ENCODE peak calls at places on chromosome 17, in four cellular contexts. C is Peyer's patch, P is GM23338, X is IMR-90. Z is an unnamed sample. For H3K27me3, the result is how much of the 10 kb centered on the place peaks cover.

GRCh38 chr17:67414130-67414529 is 37.0 kb downstream of the PITPNC1 start:
- DNase-seq in C (no peak), P (no peak), X (no peak), Z (no peak)

GRCh38 chr17:53722407-53722806 is 100.3 kb upstream of the KIF2B start:
- DNase-seq in C (no peak), P (no peak), X (peak), Z (peak)

GRCh38 chr17:39231587-39232551 is 6.1 kb upstream of the STAC2 start:
- DNase-seq in C (no peak), P (peak), X (peak), Z (no peak)

GRCh38 chr17:60941028-60941427 is 263.4 kb downstream of the BCAS3 start:
- DNase-seq in C (peak), P (peak), X (peak), Z (peak)

GRCh38 chr17:12043702-12044101 is 23.0 kb downstream of the MAP2K4 start:
- DNase-seq in C (no peak), P (no peak), X (no peak), Z (no peak)

GRCh38 chr17:69466905-69467630 is 52.6 kb downstream of the MAP2K6 start:
- DNase-seq in C (no peak), P (peak), X (peak), Z (peak)

GRCh38 chr17:18043491-18043890 is 4.3 kb downstream of the GID4 start:
- DNase-seq in C (no peak), P (peak), X (peak), Z (peak)

GRCh38 chr17:35372846-35373531 is 432 bp downstream of the SLFN11 start:
- DNase-seq in C (no peak), P (peak), X (no peak), Z (no peak)

GRCh38 chr17:74763565-74764387 is 12.4 kb downstream of the NAT9 start:
- DNase-seq in C (peak), P (no peak), X (no peak), Z (no peak)

GRCh38 chr17:58250344-58251011 is 12.1 kb downstream of the LPO start:
- DNase-seq in C (no peak), P (no peak), X (no peak), Z (no peak)

GRCh38 chr17:40019140-40019991 is 4.1 kb downstream of the CSF3 start:
- DNase-seq in C (no peak), P (peak), X (peak), Z (peak)

GRCh38 chr17:81248649-81249048 is 9.5 kb downstream of the NDUFAF8 start:
- DNase-seq in C (no peak), P (no peak), X (no peak), Z (no peak)

GRCh38 chr17:29782917-29783316 is 147.1 kb downstream of the SSH2 start:
- DNase-seq in C (no peak), P (no peak), X (no peak), Z (no peak)

GRCh38 chr17:68603027-68603426 is 1.9 kb upstream of the FAM20A start:
- DNase-seq in C (no peak), P (no peak), X (no peak), Z (no peak)

GRCh38 chr17:2594657-2595085 is 1.2 kb downstream of the PAFAH1B1 start:
- DNase-seq in C (no peak), P (no peak), X (no peak), Z (no peak)

GRCh38 chr17:19553036-19553435 is 19.4 kb downstream of the SLC47A1 start:
- DNase-seq in C (no peak), P (no peak), X (no peak), Z (no peak)

GRCh38 chr17:78313735-78314648 is 45.9 kb downstream of the SOCS3 start:
- DNase-seq in C (peak), P (peak), X (peak), Z (peak)

GRCh38 chr17:17888371-17888770 is 51.6 kb upstream of the SREBF1 start:
- DNase-seq in C (peak), P (no peak), X (no peak), Z (no peak)

GRCh38 chr17:8623591-8623990 is 6.9 kb downstream of the MYH10 start:
- DNase-seq in C (no peak), P (no peak), X (no peak), Z (no peak)

GRCh38 chr17:60392845-60393702 is 1.1 kb upstream of the USP32 start:
- DNase-seq in C (no peak), P (peak), X (peak), Z (peak)

GRCh38 chr17:82648165-82648668 is at the start of gene WDR45B:
- DNase-seq in C (peak), P (peak), X (peak), Z (peak)

GRCh38 chr17:81429353-81429774 is 34.1 kb downstream of the BAHCC1 start:
- DNase-seq in C (peak), P (no peak), X (peak), Z (peak)

GRCh38 chr17:11122908-11123307 is 118.1 kb upstream of the SHISA6 start:
- DNase-seq in C (no peak), P (no peak), X (no peak), Z (no peak)

GRCh38 chr17:17386143-17386800 is 83.1 kb downstream of the NT5M start:
- DNase-seq in C (no peak), P (no peak), X (no peak), Z (no peak)

DNA sequence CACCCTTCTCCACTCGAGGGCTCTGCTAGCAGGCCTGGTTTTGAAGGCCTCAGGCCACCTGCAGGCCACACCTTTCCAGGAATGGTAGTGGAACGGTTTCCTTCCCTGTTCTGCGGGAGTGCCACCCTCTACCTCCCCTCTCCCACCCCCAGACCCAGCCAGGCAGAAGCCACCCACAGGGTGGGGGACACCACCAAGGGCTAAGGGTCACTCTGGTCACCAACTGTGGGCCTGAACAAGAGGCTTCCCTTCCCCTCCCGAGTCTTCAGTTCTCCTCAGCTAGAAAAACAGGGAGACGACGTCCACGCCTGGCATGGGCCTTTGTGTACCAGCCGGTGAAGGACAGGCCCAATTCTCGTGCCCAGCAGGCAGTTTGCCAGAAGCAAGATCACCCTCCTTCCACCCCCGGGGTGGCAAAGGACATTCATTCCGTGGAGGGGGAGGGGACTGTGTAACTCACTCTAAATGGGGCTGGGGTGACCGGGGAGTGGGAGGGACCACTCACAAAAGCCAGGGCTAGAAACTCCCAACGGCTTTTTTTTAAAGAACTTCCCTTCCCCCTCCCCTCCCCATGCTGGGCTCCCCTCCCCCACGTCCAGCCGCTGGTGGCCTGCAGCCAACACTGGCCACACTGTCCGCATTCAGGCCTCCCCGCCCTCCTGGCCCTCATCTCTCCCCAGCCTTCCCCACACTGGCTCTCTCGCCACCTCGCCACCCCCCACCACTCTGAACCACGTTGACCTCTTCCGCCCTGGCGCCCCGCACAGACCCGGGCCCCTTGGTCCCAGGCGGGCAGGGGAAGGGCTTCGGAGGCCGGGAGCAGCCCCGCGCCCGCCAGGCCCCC is 7.7 kb downstream of the CBX4 start:
- DNase-seq in C (no peak), P (peak), X (no peak), Z (no peak)
- H3K27me3 ChIP-seq in C (under half), P (half or more), X (under half), Z (under half)

GRCh38 chr17:21046215-21046614 is 3.4 kb upstream of the USP22 start:
- DNase-seq in C (no peak), P (no peak), X (no peak), Z (no peak)

GRCh38 chr17:21044971-21045370 is 2.2 kb upstream of the USP22 start:
- DNase-seq in C (no peak), P (no peak), X (no peak), Z (no peak)

GRCh38 chr17:21042434-21043295 is at the start of gene USP22:
- DNase-seq in C (peak), P (no peak), X (no peak), Z (peak)

GRCh38 chr17:21041753-21042433 is 918 bp downstream of the USP22 start:
- DNase-seq in C (peak), P (peak), X (peak), Z (peak)

GRCh38 chr17:21043296-21044232 is 753 bp upstream of the USP22 start:
- DNase-seq in C (no peak), P (peak), X (peak), Z (peak)
- H3K4me3 ChIP-seq in C (peak), P (peak), X (peak), Z (peak)

GRCh38 chr17:41500131-41500911 is 5.1 kb downstream of the KRT13 start:
- DNase-seq in C (no peak), P (no peak), X (peak), Z (peak)
- H3K27me3 ChIP-seq in C (under half), P (under half), X (under half), Z (under half)

GRCh38 chr17:32936157-32936893 is 8.4 kb downstream of the TMEM98 start:
- DNase-seq in C (no peak), P (no peak), X (no peak), Z (no peak)

GRCh38 chr17:32933881-32934280 is 5.9 kb downstream of the TMEM98 start:
- DNase-seq in C (no peak), P (no peak), X (peak), Z (no peak)

GRCh38 chr17:32941419-32942032 is 13.6 kb downstream of the TMEM98 start:
- DNase-seq in C (no peak), P (no peak), X (no peak), Z (no peak)

GRCh38 chr17:32940706-32941390 is 12.9 kb downstream of the TMEM98 start:
- DNase-seq in C (no peak), P (no peak), X (no peak), Z (no peak)

GRCh38 chr17:32936894-32937500 is 9.0 kb downstream of the TMEM98 start:
- DNase-seq in C (peak), P (peak), X (peak), Z (peak)
- H3K4me3 ChIP-seq in C (no peak), P (no peak), X (no peak), Z (no peak)

GRCh38 chr17:49069585-49070273 is 62.8 kb upstream of the B4GALNT2 start:
- DNase-seq in C (no peak), P (no peak), X (peak), Z (peak)
- H3K27me3 ChIP-seq in C (under half), P (under half), X (under half), Z (under half)

GRCh38 chr17:76371656-76372628 is 12.5 kb upstream of the SPHK1 start:
- DNase-seq in C (no peak), P (no peak), X (peak), Z (peak)

GRCh38 chr17:76370261-76370993 is 14.0 kb upstream of the SPHK1 start:
- DNase-seq in C (no peak), P (peak), X (peak), Z (peak)

GRCh38 chr17:76368545-76368944 is 14.8 kb upstream of the PRPSAP1 start:
- DNase-seq in C (no peak), P (peak), X (peak), Z (no peak)

GRCh38 chr17:76367647-76368046 is 13.9 kb upstream of the PRPSAP1 start:
- DNase-seq in C (no peak), P (no peak), X (no peak), Z (no peak)

GRCh38 chr17:76369804-76370203 is 14.6 kb upstream of the SPHK1 start:
- DNase-seq in C (no peak), P (no peak), X (no peak), Z (no peak)
- H3K4me3 ChIP-seq in C (no peak), P (no peak), X (no peak), Z (no peak)

DNA sequence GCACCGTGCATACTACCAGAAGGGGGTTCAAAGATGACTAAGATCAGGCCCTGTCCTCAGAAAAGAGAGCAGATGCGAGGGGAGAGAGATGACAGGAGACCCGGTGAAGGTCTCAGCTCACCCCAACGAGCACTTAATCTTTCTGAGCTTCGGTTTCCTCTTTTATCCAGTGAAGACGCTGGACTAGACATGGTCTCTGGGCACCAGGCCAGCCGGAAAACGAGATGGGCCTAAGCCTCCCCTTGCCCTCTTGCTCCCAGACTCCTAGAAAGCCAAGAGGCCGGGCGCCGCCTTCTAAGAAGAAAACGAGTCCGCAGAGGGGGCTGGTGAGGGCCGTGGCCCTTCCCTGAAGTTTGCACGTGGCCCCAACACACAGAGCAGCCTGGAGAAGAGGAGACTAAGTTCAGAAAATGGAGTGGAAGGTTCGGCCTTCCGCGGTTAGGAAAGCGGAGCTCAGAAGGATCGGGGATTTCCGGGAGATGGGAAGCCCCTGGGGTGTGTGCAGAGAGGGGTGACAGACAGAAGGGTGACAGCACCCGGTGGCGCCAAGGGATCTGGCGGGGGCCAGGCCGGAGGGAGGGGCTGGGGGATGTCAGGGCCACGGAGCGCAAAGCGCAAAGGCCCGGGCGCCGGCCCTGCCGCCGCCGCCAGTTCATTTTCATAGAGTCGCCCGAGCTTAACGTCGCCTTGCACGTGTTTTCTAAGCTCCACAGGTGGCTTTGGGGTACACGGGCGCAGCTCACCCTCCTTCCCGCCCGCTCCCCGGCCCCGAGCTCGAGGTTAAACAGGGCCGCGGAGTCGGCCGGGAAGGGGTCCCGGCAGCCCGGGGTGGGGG is 42.1 kb upstream of the BHLHA9 start:
- DNase-seq in C (peak), P (peak), X (no peak), Z (no peak)
- H3K27me3 ChIP-seq in C (under half), P (half or more), X (half or more), Z (under half)

DNA sequence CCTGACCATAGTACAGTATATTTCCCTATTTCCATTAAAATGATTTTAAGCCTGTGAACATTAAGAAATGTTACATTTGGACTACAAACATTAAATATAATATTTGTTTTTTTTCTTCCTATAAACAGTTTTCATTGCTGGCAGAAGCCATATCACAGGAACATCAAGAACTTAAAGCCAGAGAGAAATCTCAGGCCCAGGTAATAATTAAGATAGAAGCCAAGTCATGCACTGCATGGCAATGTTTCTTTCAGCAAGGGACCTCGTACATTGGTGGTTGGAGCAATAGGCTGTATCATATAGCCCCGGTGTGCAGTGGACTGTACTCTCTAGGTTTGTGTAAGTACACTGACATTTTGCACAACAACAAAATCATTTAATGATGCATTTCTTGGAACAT is 30.1 kb downstream of the CEP95 start:
- DNase-seq in C (no peak), P (no peak), X (no peak), Z (no peak)
- H3K4me3 ChIP-seq in C (no peak), P (no peak), X (no peak), Z (no peak)

GRCh38 chr17:50609376-50610074 is 25.2 kb upstream of the ABCC3 start:
- DNase-seq in C (no peak), P (no peak), X (no peak), Z (no peak)

GRCh38 chr17:50604470-50604869 is 30.2 kb upstream of the ABCC3 start:
- DNase-seq in C (no peak), P (peak), X (peak), Z (no peak)

GRCh38 chr17:50608700-50609375 is 25.8 kb upstream of the ABCC3 start:
- DNase-seq in C (no peak), P (peak), X (no peak), Z (no peak)

GRCh38 chr17:50605434-50605833 is 29.2 kb upstream of the ABCC3 start:
- DNase-seq in C (no peak), P (no peak), X (no peak), Z (no peak)

DNA sequence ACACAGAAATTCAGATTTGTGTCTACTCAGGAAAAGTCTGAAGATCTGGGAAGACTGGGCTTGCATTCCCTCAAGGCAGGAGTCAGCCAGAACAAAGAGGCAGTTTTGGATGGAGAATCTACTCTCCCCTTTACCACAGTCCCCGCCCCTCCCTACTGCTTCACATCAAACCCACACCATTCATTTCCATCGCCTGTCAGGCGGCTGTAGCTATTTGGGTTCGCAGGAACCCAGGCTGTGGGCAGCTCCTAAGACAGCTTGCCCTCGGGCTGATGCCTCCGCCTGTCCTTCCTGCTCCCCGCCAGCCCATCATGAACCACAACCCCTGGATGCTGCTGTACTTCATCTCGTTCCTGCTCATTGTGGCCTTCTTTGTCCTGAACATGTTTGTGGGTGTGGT is 27.2 kb upstream of the ABCC3 start:
- DNase-seq in C (no peak), P (no peak), X (no peak), Z (no peak)
- H3K27me3 ChIP-seq in C (under half), P (under half), X (half or more), Z (under half)

GRCh38 chr17:7124923-7125322 is 10.3 kb upstream of the ASGR2 start:
- DNase-seq in C (no peak), P (no peak), X (no peak), Z (no peak)

GRCh38 chr17:7129311-7129710 is 14.7 kb upstream of the ASGR2 start:
- DNase-seq in C (no peak), P (no peak), X (no peak), Z (no peak)

GRCh38 chr17:7130626-7131467 is 16.2 kb upstream of the ASGR2 start:
- DNase-seq in C (no peak), P (no peak), X (no peak), Z (no peak)

GRCh38 chr17:7132511-7133094 is 18.0 kb upstream of the ASGR2 start:
- DNase-seq in C (peak), P (peak), X (no peak), Z (no peak)

GRCh38 chr17:7128174-7128573 is 13.6 kb upstream of the ASGR2 start:
- DNase-seq in C (no peak), P (no peak), X (no peak), Z (no peak)
- H3K4me3 ChIP-seq in C (no peak), P (no peak), X (no peak), Z (no peak)